ENCODE peak calls at places on chromosomes 7 and 10, in five cellular contexts. X is PC-3, Q is GM12878, N is GM23248, I is astrocyte. K is an unnamed sample.

GRCh38 chr10:13087986-13088618 is 11.9 kb upstream of the OPTN start:
- DNase-seq in X (peak), N (peak), Q (no peak), I (peak), K (no peak)

GRCh38 chr7:72152171-72153131 is 259.7 kb downstream of the CALN1 start:
- DNase-seq in Q (no peak), X (no peak), N (no peak), I (no peak), K (peak)

GRCh38 chr7:101243786-101244384 is 996 bp downstream of the FIS1 start:
- DNase-seq in I (peak), X (no peak), N (peak), Q (no peak), K (no peak)

GRCh38 chr10:117757121-117757795 is 214.7 kb downstream of the EMX2 start:
- DNase-seq in X (no peak), N (peak), I (no peak), Q (no peak), K (no peak)

GRCh38 chr7:152751449-152752141 is 8.0 kb upstream of the ACTR3B start:
- DNase-seq in I (no peak), Q (no peak), X (no peak), N (no peak), K (no peak)

GRCh38 chr10:36202861-36203260 is 560.8 kb upstream of the FZD8 start:
- DNase-seq in X (no peak), Q (no peak), I (no peak), N (peak), K (no peak)

GRCh38 chr10:48976208-48976607 is 36.6 kb upstream of the LRRC18 start:
- DNase-seq in Q (no peak), X (peak), N (peak), I (no peak), K (no peak)

GRCh38 chr7:13745530-13745929 is 243.9 kb downstream of the ETV1 start:
- DNase-seq in Q (no peak), X (no peak), I (no peak), N (no peak), K (no peak)

GRCh38 chr10:50452603-50453002 is 171.2 kb downstream of the SGMS1 start:
- DNase-seq in X (no peak), Q (no peak), N (no peak), I (no peak), K (no peak)

GRCh38 chr10:22554481-22555182 is 159.7 kb downstream of the PIP4K2A start:
- DNase-seq in N (peak), X (no peak), Q (no peak), I (peak), K (peak)

GRCh38 chr7:87926581-87927461 is 7.2 kb upstream of the ADAM22 start:
- DNase-seq in X (no peak), I (peak), Q (peak), N (no peak), K (no peak)

GRCh38 chr7:46414946-46415345 is 493.9 kb upstream of the IGFBP3 start:
- DNase-seq in X (no peak), Q (no peak), I (peak), N (no peak), K (no peak)

GRCh38 chr10:50326757-50327701 is 75.7 kb upstream of the ASAH2 start:
- DNase-seq in X (peak), I (peak), N (peak), Q (no peak), K (no peak)

GRCh38 chr7:39270018-39270417 is 292.3 kb downstream of the POU6F2 start:
- DNase-seq in N (no peak), I (no peak), X (no peak), Q (no peak), K (no peak)

GRCh38 chr10:131002031-131002861 is 309.3 kb downstream of the TCERG1L start:
- DNase-seq in N (no peak), I (no peak), X (no peak), Q (no peak), K (no peak)

GRCh38 chr7:100968650-100969049 is 715 bp upstream of the MUC12 start:
- DNase-seq in I (no peak), X (no peak), Q (no peak), N (peak), K (no peak)

GRCh38 chr10:35640951-35641429 is 1.1 kb downstream of the FZD8 start:
- DNase-seq in X (peak), I (peak), N (peak), Q (no peak), K (peak)

GRCh38 chr10:102781921-102782542 is 38.3 kb downstream of the WBP1L start:
- DNase-seq in Q (no peak), I (peak), X (peak), N (peak), K (no peak)

GRCh38 chr10:79059859-79060379 is 8.8 kb upstream of the ZMIZ1 start:
- DNase-seq in I (no peak), Q (no peak), X (no peak), N (no peak), K (peak)

GRCh38 chr7:147519062-147519461 is 1071.5 kb upstream of the C7orf33 start:
- DNase-seq in I (no peak), N (peak), Q (no peak), X (no peak), K (no peak)

GRCh38 chr10:132744839-132745238 is 41.1 kb downstream of the NKX6-2 start:
- DNase-seq in N (no peak), X (no peak), I (no peak), Q (no peak), K (no peak)

GRCh38 chr7:23114854-23115253 is 9.3 kb downstream of the KLHL7 start:
- DNase-seq in Q (no peak), X (no peak), I (peak), N (peak), K (no peak)

DNA sequence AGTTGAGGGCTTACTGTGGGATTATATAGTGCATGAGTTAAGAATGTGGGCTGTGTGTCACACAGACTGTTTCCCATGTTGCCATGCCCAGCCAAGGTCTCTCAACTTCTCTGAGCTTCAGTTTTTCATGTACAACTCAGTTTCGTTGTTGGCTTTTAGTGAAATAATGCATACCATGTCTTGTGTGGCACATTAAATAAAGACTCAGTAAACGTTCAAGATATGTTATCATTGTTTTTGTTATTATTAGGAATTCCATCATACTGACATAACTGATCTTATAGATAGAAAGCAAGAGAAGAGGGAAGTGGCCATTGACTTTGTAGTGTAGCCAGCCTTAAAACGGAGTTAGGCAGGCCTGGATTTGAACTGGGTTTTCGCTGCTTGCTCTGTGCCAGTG is 2.9 kb downstream of the CDK14 start:
- DNase-seq in Q (no peak), N (no peak), I (no peak), X (no peak), K (no peak)
- H3K27ac ChIP-seq in Q (no peak), N (no peak), I (peak), X (no peak), K (no peak)

GRCh38 chr7:129218514-129219036 is 6.3 kb upstream of the AHCYL2 start:
- DNase-seq in I (peak), X (peak), Q (no peak), N (peak), K (peak)

GRCh38 chr7:129225931-129226572 is 1.2 kb downstream of the AHCYL2 start:
- DNase-seq in N (no peak), I (no peak), X (no peak), Q (no peak), K (no peak)

GRCh38 chr7:129225206-129225930 is 538 bp downstream of the AHCYL2 start:
- DNase-seq in N (peak), Q (no peak), X (peak), I (peak), K (peak)

GRCh38 chr7:129224251-129225205 is at the start of gene AHCYL2:
- DNase-seq in X (peak), I (peak), N (peak), Q (peak), K (peak)

GRCh38 chr7:129222064-129222463 is 2.8 kb upstream of the AHCYL2 start:
- DNase-seq in Q (no peak), I (no peak), N (no peak), X (no peak), K (no peak)
- H3K4me3 ChIP-seq in Q (peak), I (no peak), N (no peak), X (no peak), K (no peak)

DNA sequence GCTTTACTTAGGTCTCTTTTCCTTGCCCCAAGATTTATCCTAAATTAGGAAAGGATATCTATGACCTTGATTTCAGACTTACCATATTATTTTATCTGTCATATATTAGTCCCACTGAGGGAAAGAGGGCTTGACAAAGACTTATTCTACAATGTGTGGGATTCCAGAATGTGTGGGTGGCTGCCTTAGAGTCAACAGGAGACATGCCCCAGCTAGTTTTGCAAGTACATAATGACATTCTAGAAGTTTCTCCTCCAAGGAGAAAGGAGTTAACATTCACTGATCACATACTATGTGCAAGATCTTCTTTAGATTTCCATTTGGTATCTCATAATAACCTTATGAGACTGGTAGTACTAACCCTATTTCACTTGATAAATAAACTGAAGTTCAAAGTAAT is 25.1 kb downstream of the IRF5 start:
- DNase-seq in Q (no peak), I (peak), X (no peak), N (no peak), K (no peak)
- H3K27ac ChIP-seq in Q (peak), I (no peak), X (no peak), N (no peak), K (no peak)

GRCh38 chr7:2523941-2524807 is 4.6 kb downstream of the LFNG start:
- DNase-seq in X (peak), I (peak), N (peak), Q (no peak), K (peak)
- H3K4me3 ChIP-seq in X (peak), I (peak), N (no peak), Q (no peak), K (no peak)

DNA sequence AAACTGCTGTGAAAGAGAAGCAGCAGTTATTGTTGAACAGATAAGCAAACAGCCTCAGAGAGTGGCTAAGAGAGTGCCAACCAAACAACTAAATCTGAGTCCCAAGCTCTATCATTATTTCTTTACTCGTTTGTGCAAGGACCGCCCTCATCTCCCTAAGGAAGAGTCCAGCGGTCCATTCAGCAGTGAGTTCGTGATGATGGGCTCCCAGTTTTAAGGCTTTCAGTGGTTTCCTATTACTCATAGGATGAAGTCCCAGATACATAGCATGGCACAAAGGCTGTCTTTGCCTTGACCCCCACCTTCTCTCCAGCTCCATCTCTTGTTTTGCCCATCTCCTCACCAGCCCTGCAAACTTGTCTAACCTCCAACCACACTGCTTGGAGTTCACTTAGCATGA is 24.3 kb upstream of the PDE1C start:
- DNase-seq in I (no peak), N (peak), X (no peak), Q (no peak), K (no peak)
- H3K27ac ChIP-seq in I (no peak), N (peak), X (peak), Q (no peak), K (no peak)

DNA sequence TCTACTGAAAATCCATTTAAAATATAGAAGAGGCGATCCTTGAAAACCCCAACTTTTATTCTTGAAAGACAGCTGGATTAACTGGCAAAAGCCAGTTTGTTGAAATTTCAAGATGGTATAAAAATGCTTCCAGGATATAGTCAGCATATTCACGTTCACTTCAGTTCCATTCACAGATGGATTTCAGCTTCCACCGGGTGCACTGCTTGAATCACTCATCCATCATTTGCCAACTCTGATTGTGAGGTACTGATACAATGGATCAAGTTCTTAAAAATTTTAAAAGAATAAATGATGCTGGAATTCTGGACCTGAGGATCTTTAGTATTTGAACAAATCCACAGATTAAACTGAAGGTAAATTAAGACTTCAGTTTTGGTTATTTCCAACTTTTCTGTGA is 2.4 kb downstream of the PURB start:
- DNase-seq in X (peak), Q (no peak), I (peak), N (peak), K (no peak)
- H3K4me3 ChIP-seq in X (peak), Q (peak), I (peak), N (peak), K (no peak)

GRCh38 chr7:92621641-92622429 is 31.6 kb upstream of the FAM133B start:
- DNase-seq in I (no peak), N (peak), X (no peak), Q (peak), K (no peak)
- H3K27ac ChIP-seq in I (peak), N (peak), X (peak), Q (peak), K (no peak)

GRCh38 chr10:119206603-119207366 is 586 bp upstream of the GRK5 start:
- DNase-seq in N (peak), Q (no peak), I (peak), X (peak), K (peak)
- H3K4me3 ChIP-seq in N (peak), Q (peak), I (peak), X (peak), K (peak)

K was measured in body of pancreas.